ENCODE peak calls at places on chromosomes 2 and 18, in seven cellular contexts. One of them, this sample, is unnamed.

GRCh38 chr2:221467610-221468009 is 104.5 kb downstream of the EPHA4 start:
- DNase-seq in neural progenitor cell: no peak
- DNase-seq in IMR-90: peak; percentile 41
- DNase-seq in pancreas: no peak
- DNase-seq in left ventricle myocardium inferior: no peak
- DNase-seq in lower lobe of right lung: no peak
- DNase-seq in fibroblast of lung: peak; percentile 73
- DNase-seq in this sample: no peak

GRCh38 chr2:121131375-121131774 is 153.6 kb downstream of the TFCP2L1 start:
- DNase-seq in neural progenitor cell: no peak
- DNase-seq in IMR-90: no peak
- DNase-seq in pancreas: no peak
- DNase-seq in left ventricle myocardium inferior: no peak
- DNase-seq in lower lobe of right lung: no peak
- DNase-seq in fibroblast of lung: no peak
- DNase-seq in this sample: no peak

GRCh38 chr2:199223791-199224190 is 233.9 kb downstream of the SATB2 start:
- DNase-seq in neural progenitor cell: no peak
- DNase-seq in IMR-90: peak; percentile 16
- DNase-seq in pancreas: no peak
- DNase-seq in left ventricle myocardium inferior: no peak
- DNase-seq in lower lobe of right lung: no peak
- DNase-seq in fibroblast of lung: peak; percentile 85
- DNase-seq in this sample: no peak

GRCh38 chr2:165401285-165401852 is 68.1 kb upstream of the CSRNP3 start:
- DNase-seq in neural progenitor cell: peak; percentile 80
- DNase-seq in IMR-90: peak; percentile 79
- DNase-seq in pancreas: no peak
- DNase-seq in left ventricle myocardium inferior: no peak
- DNase-seq in lower lobe of right lung: no peak
- DNase-seq in fibroblast of lung: peak; percentile 73
- DNase-seq in this sample: no peak

GRCh38 chr2:175373001-175373727 is 191.7 kb upstream of the ATP5MC3 start:
- DNase-seq in neural progenitor cell: no peak
- DNase-seq in IMR-90: peak; percentile 29
- DNase-seq in pancreas: peak; percentile 3
- DNase-seq in left ventricle myocardium inferior: no peak
- DNase-seq in lower lobe of right lung: no peak
- DNase-seq in fibroblast of lung: peak; percentile 67
- DNase-seq in this sample: no peak

GRCh38 chr2:210584834-210585233 is 28.4 kb downstream of the CPS1 start:
- DNase-seq in neural progenitor cell: no peak
- DNase-seq in IMR-90: peak; percentile 38
- DNase-seq in pancreas: no peak
- DNase-seq in left ventricle myocardium inferior: no peak
- DNase-seq in lower lobe of right lung: no peak
- DNase-seq in fibroblast of lung: peak; percentile 52
- DNase-seq in this sample: no peak

GRCh38 chr2:124018894-124019293 is 6.2 kb upstream of the CNTNAP5 start:
- DNase-seq in neural progenitor cell: no peak
- DNase-seq in IMR-90: no peak
- DNase-seq in pancreas: no peak
- DNase-seq in left ventricle myocardium inferior: no peak
- DNase-seq in lower lobe of right lung: no peak
- DNase-seq in fibroblast of lung: no peak
- DNase-seq in this sample: no peak

GRCh38 chr18:36179562-36180334 is 7.5 kb upstream of the MOCOS start:
- DNase-seq in neural progenitor cell: no peak
- DNase-seq in IMR-90: peak; percentile 96
- DNase-seq in pancreas: peak; percentile 21
- DNase-seq in left ventricle myocardium inferior: peak; percentile 77
- DNase-seq in lower lobe of right lung: peak; percentile 77
- DNase-seq in fibroblast of lung: peak; percentile 84
- DNase-seq in this sample: peak; percentile 97

GRCh38 chr2:144304127-144304665 is 215.7 kb downstream of the ZEB2 start:
- DNase-seq in neural progenitor cell: no peak
- DNase-seq in IMR-90: no peak
- DNase-seq in pancreas: no peak
- DNase-seq in left ventricle myocardium inferior: no peak
- DNase-seq in lower lobe of right lung: no peak
- DNase-seq in fibroblast of lung: no peak
- DNase-seq in this sample: no peak

GRCh38 chr2:242029422-242030225 is 160.1 kb downstream of the RTP5 start:
- DNase-seq in neural progenitor cell: no peak
- DNase-seq in IMR-90: no peak
- DNase-seq in pancreas: no peak
- DNase-seq in left ventricle myocardium inferior: no peak
- DNase-seq in lower lobe of right lung: no peak
- DNase-seq in fibroblast of lung: no peak
- DNase-seq in this sample: no peak

DNA sequence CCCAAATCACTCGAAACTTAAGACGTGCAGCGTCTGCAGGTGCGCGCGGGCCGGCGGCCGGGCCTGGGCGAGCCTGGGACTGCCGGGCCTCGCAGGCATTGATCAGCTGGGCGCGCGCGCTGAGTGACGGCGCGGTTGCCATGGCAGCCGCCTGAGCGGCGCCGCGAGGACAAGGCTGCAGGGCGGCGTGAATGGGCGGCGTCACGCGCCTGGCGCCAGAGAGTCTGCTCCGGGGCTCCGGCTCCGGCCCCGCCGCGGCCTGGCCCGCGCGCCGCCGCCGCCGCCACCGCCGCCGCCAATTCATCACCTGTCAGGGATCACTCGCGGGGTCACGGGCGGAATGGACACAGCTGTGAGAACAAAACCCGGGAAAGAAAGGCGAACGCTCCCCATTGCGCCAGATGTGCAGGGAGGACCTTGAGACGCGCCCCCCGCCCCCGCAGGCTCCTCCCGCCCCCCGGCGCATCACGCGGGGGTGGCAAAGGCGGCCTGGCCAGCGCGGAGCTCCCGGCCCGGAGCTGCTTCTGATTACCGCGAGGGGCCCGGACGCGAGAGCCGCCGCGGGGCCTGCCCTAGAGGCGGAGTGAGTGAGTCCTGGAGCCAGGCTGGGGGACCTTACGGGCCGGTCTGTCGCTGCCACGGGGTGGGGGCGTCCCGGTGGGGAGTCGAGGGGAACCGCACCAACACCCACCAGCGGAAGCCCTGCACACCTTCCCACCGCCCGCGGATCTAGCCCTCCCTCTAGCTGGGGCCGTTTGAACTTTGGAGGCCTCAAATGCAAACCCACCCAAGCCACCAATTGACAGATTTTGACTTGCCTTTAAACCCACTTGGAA is 2.9 kb upstream of the ID2 start:
- DNase-seq in neural progenitor cell: peak; percentile 99
- DNase-seq in IMR-90: peak; percentile 91
- DNase-seq in pancreas: peak; percentile 94
- DNase-seq in left ventricle myocardium inferior: peak; percentile 96
- DNase-seq in lower lobe of right lung: peak; percentile 97
- DNase-seq in fibroblast of lung: peak; percentile 95
- DNase-seq in this sample: peak; percentile 90
- H3K4me1 ChIP-seq in neural progenitor cell: peaks cover 38% of the 10 kb centered on the region
- H3K4me1 ChIP-seq in IMR-90: peaks cover 14% of the 10 kb centered on the region
- H3K4me1 ChIP-seq in pancreas: peaks cover 25% of the 10 kb centered on the region
- H3K4me1 ChIP-seq in left ventricle myocardium inferior: peaks cover 73% of the 10 kb centered on the region
- H3K4me1 ChIP-seq in lower lobe of right lung: peaks cover 39% of the 10 kb centered on the region
- H3K4me1 ChIP-seq in fibroblast of lung: peaks cover 21% of the 10 kb centered on the region
- H3K4me1 ChIP-seq in this sample: peaks cover 2% of the 10 kb centered on the region

GRCh38 chr2:7732497-7732896 is 815.3 kb downstream of the RNF144A start:
- DNase-seq in neural progenitor cell: no peak
- DNase-seq in IMR-90: no peak
- DNase-seq in pancreas: no peak
- DNase-seq in left ventricle myocardium inferior: no peak
- DNase-seq in lower lobe of right lung: no peak
- DNase-seq in fibroblast of lung: no peak
- DNase-seq in this sample: no peak

GRCh38 chr2:7730990-7731389 is 813.8 kb downstream of the RNF144A start:
- DNase-seq in neural progenitor cell: no peak
- DNase-seq in IMR-90: no peak
- DNase-seq in pancreas: no peak
- DNase-seq in left ventricle myocardium inferior: no peak
- DNase-seq in lower lobe of right lung: no peak
- DNase-seq in fibroblast of lung: no peak
- DNase-seq in this sample: no peak

GRCh38 chr2:7726989-7727388 is 809.8 kb downstream of the RNF144A start:
- DNase-seq in neural progenitor cell: no peak
- DNase-seq in IMR-90: no peak
- DNase-seq in pancreas: no peak
- DNase-seq in left ventricle myocardium inferior: no peak
- DNase-seq in lower lobe of right lung: no peak
- DNase-seq in fibroblast of lung: no peak
- DNase-seq in this sample: no peak

GRCh38 chr2:7728388-7728787 is 811.2 kb downstream of the RNF144A start:
- DNase-seq in neural progenitor cell: no peak
- DNase-seq in IMR-90: no peak
- DNase-seq in pancreas: no peak
- DNase-seq in left ventricle myocardium inferior: no peak
- DNase-seq in lower lobe of right lung: no peak
- DNase-seq in fibroblast of lung: no peak
- DNase-seq in this sample: no peak

GRCh38 chr2:7730449-7730848 is 813.2 kb downstream of the RNF144A start:
- DNase-seq in neural progenitor cell: no peak
- DNase-seq in IMR-90: no peak
- DNase-seq in pancreas: no peak
- DNase-seq in left ventricle myocardium inferior: no peak
- DNase-seq in lower lobe of right lung: no peak
- DNase-seq in fibroblast of lung: no peak
- DNase-seq in this sample: no peak
- H3K4me3 ChIP-seq in neural progenitor cell: no peak overlapping the region
- H3K4me3 ChIP-seq in IMR-90: no peak overlapping the region
- H3K4me3 ChIP-seq in pancreas: no peak overlapping the region
- H3K4me3 ChIP-seq in left ventricle myocardium inferior: no peak overlapping the region
- H3K4me3 ChIP-seq in lower lobe of right lung: peak overlapping the region; percentile 1
- H3K4me3 ChIP-seq in fibroblast of lung: no peak overlapping the region
- H3K4me3 ChIP-seq in this sample: no peak overlapping the region

GRCh38 chr2:219578811-219579210 is 6.7 kb downstream of the INHA start:
- DNase-seq in neural progenitor cell: no peak
- DNase-seq in IMR-90: peak; percentile 36
- DNase-seq in pancreas: no peak
- DNase-seq in left ventricle myocardium inferior: no peak
- DNase-seq in lower lobe of right lung: no peak
- DNase-seq in fibroblast of lung: no peak
- DNase-seq in this sample: no peak

GRCh38 chr2:219576505-219577388 is 4.6 kb downstream of the INHA start:
- DNase-seq in neural progenitor cell: peak; percentile 76
- DNase-seq in IMR-90: peak; percentile 13
- DNase-seq in pancreas: peak; percentile 51
- DNase-seq in left ventricle myocardium inferior: no peak
- DNase-seq in lower lobe of right lung: no peak
- DNase-seq in fibroblast of lung: peak; percentile 6
- DNase-seq in this sample: peak; percentile 74

GRCh38 chr2:219574509-219575311 is 2.6 kb downstream of the INHA start:
- DNase-seq in neural progenitor cell: no peak
- DNase-seq in IMR-90: no peak
- DNase-seq in pancreas: no peak
- DNase-seq in left ventricle myocardium inferior: no peak
- DNase-seq in lower lobe of right lung: no peak
- DNase-seq in fibroblast of lung: no peak
- DNase-seq in this sample: no peak

GRCh38 chr2:219573166-219573565 is 1.1 kb downstream of the INHA start:
- DNase-seq in neural progenitor cell: no peak
- DNase-seq in IMR-90: no peak
- DNase-seq in pancreas: no peak
- DNase-seq in left ventricle myocardium inferior: no peak
- DNase-seq in lower lobe of right lung: no peak
- DNase-seq in fibroblast of lung: no peak
- DNase-seq in this sample: no peak

DNA sequence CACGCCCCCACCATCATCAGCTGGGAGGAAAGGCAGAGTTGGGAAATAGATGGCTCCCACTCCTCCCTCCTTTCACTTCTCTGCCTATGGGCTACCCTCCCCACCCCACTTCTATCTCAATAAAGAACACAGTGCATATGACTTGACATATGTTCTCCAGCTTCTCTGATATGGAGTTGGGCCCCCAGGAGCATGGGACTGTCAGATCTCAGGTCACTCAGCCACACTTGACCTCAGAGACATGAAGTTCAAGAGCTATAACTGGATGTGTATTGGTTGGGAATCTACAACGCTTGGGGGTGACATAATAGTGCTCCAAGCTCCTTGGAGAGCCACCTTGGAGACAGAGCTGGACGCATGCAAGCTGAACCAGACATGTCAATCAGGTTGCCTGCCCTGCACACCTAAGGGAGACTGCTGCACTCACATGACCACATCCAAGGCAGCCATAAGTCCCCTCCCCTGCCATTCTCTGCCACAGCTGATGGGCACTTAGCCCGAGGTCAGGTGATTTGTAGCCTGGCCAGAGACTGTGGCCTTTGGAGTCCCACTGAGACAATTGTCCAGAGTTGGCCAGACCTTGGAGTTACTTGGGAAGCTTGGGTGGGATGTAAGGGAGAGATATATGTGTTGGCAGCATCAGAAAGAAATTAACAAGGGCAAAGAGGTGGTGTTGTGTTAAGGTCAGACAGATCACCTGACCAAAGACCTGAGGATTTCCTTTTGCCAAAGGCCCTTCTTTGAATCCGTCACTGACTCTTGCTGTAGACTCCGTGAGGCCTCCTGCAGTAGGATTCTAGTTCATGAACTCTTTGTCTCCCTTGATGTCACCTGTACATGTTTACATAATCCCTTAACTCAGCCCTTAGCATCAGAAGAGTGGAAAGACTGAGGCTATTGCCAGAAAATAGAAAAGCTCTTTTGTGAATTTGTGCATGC is 3.7 kb downstream of the INHA start:
- DNase-seq in neural progenitor cell: no peak
- DNase-seq in IMR-90: no peak
- DNase-seq in pancreas: no peak
- DNase-seq in left ventricle myocardium inferior: no peak
- DNase-seq in lower lobe of right lung: no peak
- DNase-seq in fibroblast of lung: no peak
- DNase-seq in this sample: no peak
- H3K4me1 ChIP-seq in neural progenitor cell: peaks cover 39% of the 10 kb centered on the region
- H3K4me1 ChIP-seq in IMR-90: peaks cover 13% of the 10 kb centered on the region
- H3K4me1 ChIP-seq in pancreas: no peaks in the 10 kb centered on the region
- H3K4me1 ChIP-seq in left ventricle myocardium inferior: peaks cover 18% of the 10 kb centered on the region
- H3K4me1 ChIP-seq in lower lobe of right lung: no peaks in the 10 kb centered on the region
- H3K4me1 ChIP-seq in fibroblast of lung: peaks cover 3% of the 10 kb centered on the region
- H3K4me1 ChIP-seq in this sample: peaks cover 9% of the 10 kb centered on the region

GRCh38 chr2:74003494-74004211 is 18.9 kb downstream of the TET3 start:
- DNase-seq in neural progenitor cell: peak; percentile 56
- DNase-seq in IMR-90: peak; percentile 82
- DNase-seq in pancreas: no peak
- DNase-seq in left ventricle myocardium inferior: no peak
- DNase-seq in lower lobe of right lung: no peak
- DNase-seq in fibroblast of lung: peak; percentile 81
- DNase-seq in this sample: peak; percentile 48

GRCh38 chr2:74004212-74005182 is 19.8 kb downstream of the TET3 start:
- DNase-seq in neural progenitor cell: no peak
- DNase-seq in IMR-90: no peak
- DNase-seq in pancreas: no peak
- DNase-seq in left ventricle myocardium inferior: no peak
- DNase-seq in lower lobe of right lung: no peak
- DNase-seq in fibroblast of lung: no peak
- DNase-seq in this sample: no peak

GRCh38 chr2:74001781-74002514 is 17.2 kb downstream of the TET3 start:
- DNase-seq in neural progenitor cell: no peak
- DNase-seq in IMR-90: no peak
- DNase-seq in pancreas: no peak
- DNase-seq in left ventricle myocardium inferior: no peak
- DNase-seq in lower lobe of right lung: no peak
- DNase-seq in fibroblast of lung: no peak
- DNase-seq in this sample: no peak

GRCh38 chr2:74001121-74001520 is 16.4 kb downstream of the TET3 start:
- DNase-seq in neural progenitor cell: no peak
- DNase-seq in IMR-90: peak; percentile 50
- DNase-seq in pancreas: no peak
- DNase-seq in left ventricle myocardium inferior: no peak
- DNase-seq in lower lobe of right lung: no peak
- DNase-seq in fibroblast of lung: no peak
- DNase-seq in this sample: no peak

GRCh38 chr2:74002515-74003391 is 18.0 kb downstream of the TET3 start:
- DNase-seq in neural progenitor cell: peak; percentile 95
- DNase-seq in IMR-90: peak; percentile 83
- DNase-seq in pancreas: peak; percentile 77
- DNase-seq in left ventricle myocardium inferior: peak; percentile 88
- DNase-seq in lower lobe of right lung: peak; percentile 88
- DNase-seq in fibroblast of lung: peak; percentile 84
- DNase-seq in this sample: peak; percentile 83
- H3K4me3 ChIP-seq in neural progenitor cell: peak overlapping the region; percentile 54
- H3K4me3 ChIP-seq in IMR-90: peak overlapping the region; percentile 82
- H3K4me3 ChIP-seq in pancreas: peak overlapping the region; percentile 60
- H3K4me3 ChIP-seq in left ventricle myocardium inferior: peak overlapping the region; percentile 74
- H3K4me3 ChIP-seq in lower lobe of right lung: peak overlapping the region; percentile 69
- H3K4me3 ChIP-seq in fibroblast of lung: peak overlapping the region; percentile 57
- H3K4me3 ChIP-seq in this sample: peak overlapping the region; percentile 66